ENCODE peak calls at places on chromosomes 6 and 20, in nine cellular contexts. Y is progenitor cell of endocrine pancreas, Q is lung, A is GM12865, F is nephron progenitor cell, I is fibroblast of the aortic adventitia, O is stomach, U is mammary epithelial cell, L is left ventricle myocardium inferior. B is an unnamed sample.

GRCh38 chr6:82862543-82862942 is 203.1 kb downstream of the UBE3D start:
- DNase-seq in L (no peak), F (no peak), Q (no peak), U (no peak), Y (no peak), I (peak; percentile 79), O (no peak), A (no peak), B (no peak)

GRCh38 chr6:108630050-108630714 is 69.5 kb downstream of the FOXO3 start:
- DNase-seq in L (no peak), Q (no peak), U (peak; percentile 39), I (no peak), Y (no peak), A (peak; percentile 55), F (no peak), O (no peak), B (no peak)

GRCh38 chr6:35186571-35186970 is 27.2 kb upstream of the SCUBE3 start:
- DNase-seq in A (no peak), F (no peak), Q (no peak), U (no peak), L (no peak), I (no peak), O (no peak), Y (no peak), B (no peak)

GRCh38 chr20:17452441-17452840 is 78.7 kb downstream of the BFSP1 start:
- DNase-seq in L (no peak), Q (no peak), O (no peak), A (no peak), I (no peak), F (no peak), U (no peak), Y (no peak), B (no peak)

GRCh38 chr6:28474441-28475219 is 31.3 kb upstream of the ZSCAN23 start:
- DNase-seq in A (peak; percentile 89), O (no peak), Q (no peak), F (peak; percentile 37), I (peak; percentile 95), Y (no peak), U (peak; percentile 82), L (no peak), B (peak; percentile 65)

GRCh38 chr20:7383218-7383617 is 557.0 kb downstream of the HAO1 start:
- DNase-seq in L (no peak), F (no peak), Y (no peak), I (no peak), Q (no peak), O (no peak), U (no peak), A (no peak), B (no peak)

GRCh38 chr6:165231581-165232276 is 77.7 kb downstream of the C6orf118 start:
- DNase-seq in O (no peak), U (peak; percentile 0), Y (no peak), Q (no peak), I (peak; percentile 71), L (no peak), F (peak; percentile 18), A (peak; percentile 27), B (no peak)

GRCh38 chr6:93992976-93993375 is 573.6 kb upstream of the EPHA7 start:
- DNase-seq in O (no peak), Q (no peak), L (no peak), U (no peak), A (no peak), F (no peak), I (no peak), Y (no peak), B (no peak)

GRCh38 chr20:62232764-62233645 is 5.3 kb upstream of the OSBPL2 start:
- DNase-seq in L (peak; percentile 53), Y (no peak), A (no peak), U (no peak), F (no peak), Q (no peak), I (no peak), O (peak; percentile 46), B (no peak)

GRCh38 chr6:32991972-32992371 is 17.4 kb downstream of the HLA-DOA start:
- DNase-seq in Q (no peak), F (no peak), U (no peak), O (no peak), L (no peak), A (no peak), I (no peak), Y (no peak), B (no peak)
- TF ChIP-seq CTCF in Q (no peak), F (no peak), U (no peak), O (no peak), L (no peak), A (no peak), I (no peak), Y (no peak), B (no peak)

GRCh38 chr20:39676857-39677351 is 714.8 kb downstream of the DHX35 start:
- DNase-seq in F (no peak), O (no peak), U (peak; percentile 12), Q (no peak), L (no peak), Y (no peak), I (no peak), A (peak; percentile 2), B (no peak)
- TF ChIP-seq CTCF in F (peak; percentile 9), O (no peak), U (peak; percentile 40), Q (no peak), L (no peak), Y (peak; percentile 24), I (no peak), A (peak; percentile 33), B (peak; percentile 32)

DNA sequence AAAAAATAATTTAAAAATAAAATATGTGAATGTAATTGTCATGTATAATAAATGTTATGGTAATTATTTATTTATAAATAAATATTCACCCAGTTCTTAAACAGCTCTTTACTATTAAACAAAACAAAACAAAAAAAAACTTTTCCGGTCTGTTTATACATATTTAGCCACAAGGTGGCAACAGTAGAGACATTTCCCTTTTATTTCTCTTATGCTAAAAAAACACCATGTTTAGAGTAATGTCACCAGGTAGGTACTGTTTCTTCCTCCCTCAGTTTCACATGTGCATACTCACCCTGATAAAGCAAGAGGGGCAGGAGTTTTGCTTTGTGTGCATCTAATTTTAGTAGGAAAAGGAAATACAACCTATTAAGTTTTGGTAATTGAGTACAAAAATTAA is 610.4 kb upstream of the IMPG1 start:
- DNase-seq in Q (no peak), F (no peak), U (no peak), L (no peak), O (no peak), I (peak; percentile 17), Y (no peak), A (peak; percentile 6), B (no peak)
- TF ChIP-seq CTCF in Q (no peak), F (peak; percentile 48), U (peak; percentile 41), L (peak; percentile 56), O (no peak), I (peak; percentile 32), Y (peak; percentile 70), A (peak; percentile 26), B (no peak)

GRCh38 chr6:157539421-157539822 is 158.4 kb downstream of the ZDHHC14 start:
- DNase-seq in O (no peak), U (no peak), Y (no peak), F (no peak), Q (no peak), A (no peak), I (no peak), L (no peak), B (no peak)
- TF ChIP-seq CTCF in O (no peak), U (no peak), Y (no peak), F (no peak), Q (no peak), A (no peak), I (no peak), L (no peak), B (no peak)

B was measured in GM13976.